ENCODE peak calls at places on chromosome 2, in four cellular contexts. One of them, this sample, is unnamed.
A peak's percentile ranks its signal among the peaks of the same experiment; 100 is the strongest.

GRCh38 chr2:15560988-15561573 is at the start of gene NBAS:
- DNase-seq in GM12878: peak; percentile 37
- DNase-seq in HepG2: peak; percentile 85
- DNase-seq in H1: peak; percentile 38
- DNase-seq in this sample: peak; percentile 81

GRCh38 chr2:233025706-233026105 is 6.8 kb upstream of the NEU2 start:
- DNase-seq in GM12878: no peak
- DNase-seq in HepG2: no peak
- DNase-seq in H1: no peak
- DNase-seq in this sample: no peak

GRCh38 chr2:40482091-40482490 is 30.2 kb upstream of the SLC8A1 start:
- DNase-seq in GM12878: no peak
- DNase-seq in HepG2: no peak
- DNase-seq in H1: no peak
- DNase-seq in this sample: no peak

GRCh38 chr2:36672199-36672598 is 24.3 kb upstream of the VIT start:
- DNase-seq in GM12878: no peak
- DNase-seq in HepG2: peak; percentile 52
- DNase-seq in H1: no peak
- DNase-seq in this sample: no peak

GRCh38 chr2:9737053-9737875 is 106.0 kb upstream of the TAF1B start:
- DNase-seq in GM12878: no peak
- DNase-seq in HepG2: peak; percentile 37
- DNase-seq in H1: no peak
- DNase-seq in this sample: no peak

GRCh38 chr2:11123856-11124759 is 31.2 kb upstream of the SLC66A3 start:
- DNase-seq in GM12878: no peak
- DNase-seq in HepG2: peak; percentile 43
- DNase-seq in H1: peak; percentile 47
- DNase-seq in this sample: peak; percentile 66

GRCh38 chr2:181231886-181232644 is 225.1 kb upstream of the ITGA4 start:
- DNase-seq in GM12878: no peak
- DNase-seq in HepG2: no peak
- DNase-seq in H1: no peak
- DNase-seq in this sample: no peak

GRCh38 chr2:222423632-222424280 is 587 bp upstream of the SGPP2 start:
- DNase-seq in GM12878: peak; percentile 82
- DNase-seq in HepG2: no peak
- DNase-seq in H1: no peak
- DNase-seq in this sample: no peak

GRCh38 chr2:17427401-17427800 is 90.8 kb downstream of the RAD51AP2 start:
- DNase-seq in GM12878: no peak
- DNase-seq in HepG2: no peak
- DNase-seq in H1: no peak
- DNase-seq in this sample: no peak

DNA sequence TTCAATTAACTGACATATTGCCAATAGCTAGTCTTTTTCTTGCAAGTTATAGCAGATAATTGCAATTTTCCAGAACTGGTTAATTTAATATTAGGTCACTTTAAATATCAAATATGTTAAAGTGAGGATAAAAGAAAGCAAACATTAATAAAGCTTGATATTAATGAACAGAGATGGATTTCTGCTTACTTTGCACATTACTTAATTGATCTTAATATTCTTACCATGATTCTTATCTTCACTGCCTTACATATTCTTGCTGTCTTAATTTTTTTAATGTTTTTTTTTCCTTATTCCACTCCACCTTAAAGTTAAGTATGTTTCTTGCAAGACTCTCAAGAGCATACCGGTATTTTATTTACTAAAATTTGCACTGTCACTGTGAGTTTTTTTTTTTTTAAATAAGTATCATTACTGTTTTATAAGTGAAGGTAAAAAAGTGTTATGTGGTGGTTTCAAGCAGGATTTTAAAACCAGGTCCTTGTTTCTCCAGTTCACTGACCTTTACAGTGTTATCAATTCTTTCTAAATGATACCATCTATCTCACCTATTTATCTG is 33.9 kb downstream of the PPP3R1 start:
- DNase-seq in GM12878: no peak
- DNase-seq in HepG2: no peak
- DNase-seq in H1: no peak
- DNase-seq in this sample: no peak
- H3K4me1 ChIP-seq in GM12878: peaks cover 43% of the 10 kb centered on the region
- H3K4me1 ChIP-seq in HepG2: peaks cover 25% of the 10 kb centered on the region
- H3K4me1 ChIP-seq in H1: no peaks in the 10 kb centered on the region
- H3K4me1 ChIP-seq in this sample: no peaks in the 10 kb centered on the region

GRCh38 chr2:98484121-98484557 is 39.5 kb downstream of the INPP4A start:
- DNase-seq in GM12878: no peak
- DNase-seq in HepG2: peak; percentile 80
- DNase-seq in H1: no peak
- DNase-seq in this sample: no peak

GRCh38 chr2:98482362-98482761 is 37.7 kb downstream of the INPP4A start:
- DNase-seq in GM12878: no peak
- DNase-seq in HepG2: no peak
- DNase-seq in H1: no peak
- DNase-seq in this sample: no peak

GRCh38 chr2:98484652-98485452 is 40.2 kb downstream of the INPP4A start:
- DNase-seq in GM12878: no peak
- DNase-seq in HepG2: no peak
- DNase-seq in H1: no peak
- DNase-seq in this sample: no peak

GRCh38 chr2:98485453-98485755 is 40.7 kb downstream of the INPP4A start:
- DNase-seq in GM12878: no peak
- DNase-seq in HepG2: no peak
- DNase-seq in H1: no peak
- DNase-seq in this sample: no peak

DNA sequence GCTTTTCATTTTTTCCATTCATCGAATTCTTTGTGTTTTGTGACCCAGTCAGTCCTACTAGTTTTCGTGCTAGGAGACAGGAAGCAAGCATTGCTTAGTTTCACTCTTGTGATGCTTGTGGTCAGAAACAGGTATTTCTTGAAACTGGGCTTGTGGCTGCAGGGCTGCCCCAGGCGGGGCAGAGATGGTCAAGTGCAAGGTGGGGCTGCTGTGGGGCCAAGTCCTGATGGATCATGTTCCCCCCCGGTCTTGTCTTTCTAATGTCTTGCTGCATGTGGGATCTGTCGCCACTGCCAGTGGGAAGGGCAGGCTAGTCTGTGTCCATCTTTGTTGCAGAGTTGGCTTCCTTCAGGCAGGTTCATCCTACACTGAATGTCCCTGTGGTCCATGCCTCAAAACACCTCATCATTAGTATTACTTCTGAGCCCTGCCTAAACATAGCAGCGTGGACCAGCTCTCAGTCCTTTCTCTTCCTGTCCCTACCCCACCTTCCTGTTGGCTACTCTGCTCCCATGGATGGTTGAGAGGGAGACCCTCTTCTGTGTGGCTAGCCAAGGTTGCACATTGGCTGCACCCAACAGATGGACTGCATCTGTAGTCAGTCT is 38.7 kb downstream of the INPP4A start:
- DNase-seq in GM12878: peak; percentile 88
- DNase-seq in HepG2: no peak
- DNase-seq in H1: no peak
- DNase-seq in this sample: no peak
- TF ChIP-seq SUZ12 in GM12878: no peak
- TF ChIP-seq SUZ12 in HepG2: no peak
- TF ChIP-seq SUZ12 in H1: no peak
- TF ChIP-seq SUZ12 in this sample: no peak

GRCh38 chr2:237486819-237487448 is at the start of gene MLPH:
- DNase-seq in GM12878: no peak
- DNase-seq in HepG2: no peak
- DNase-seq in H1: no peak
- DNase-seq in this sample: no peak
- H3K4me3 ChIP-seq in GM12878: no peak within 1 kb of the TSS
- H3K4me3 ChIP-seq in HepG2: no peak within 1 kb of the TSS
- H3K4me3 ChIP-seq in H1: peak within 1 kb of the TSS; percentile 53
- H3K4me3 ChIP-seq in this sample: peak within 1 kb of the TSS; percentile 62

DNA sequence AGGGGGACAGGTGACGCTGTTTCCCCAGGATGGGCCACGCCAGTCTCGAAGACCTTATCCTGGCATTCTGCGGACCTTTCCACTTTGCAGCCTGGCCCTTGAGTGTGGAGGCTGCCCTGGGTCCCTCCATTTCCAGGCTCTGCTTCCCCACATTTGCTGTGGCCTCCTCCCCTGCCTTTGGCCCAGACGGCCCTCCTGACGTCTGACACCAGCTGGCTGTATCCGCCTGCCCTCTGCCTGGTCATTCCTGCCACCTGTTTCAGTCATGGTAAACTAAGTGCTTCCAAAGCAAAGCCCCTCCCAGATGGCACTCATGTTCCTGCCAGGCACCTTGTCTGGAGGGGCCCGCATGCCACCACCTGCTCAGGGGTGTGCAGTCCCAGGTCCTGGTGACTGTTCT is 95.1 kb downstream of the ASB1 start:
- DNase-seq in GM12878: no peak
- DNase-seq in HepG2: no peak
- DNase-seq in H1: no peak
- DNase-seq in this sample: no peak
- H3K4me1 ChIP-seq in GM12878: no peaks in the 10 kb centered on the region
- H3K4me1 ChIP-seq in HepG2: peaks cover 42% of the 10 kb centered on the region
- H3K4me1 ChIP-seq in H1: no peaks in the 10 kb centered on the region
- H3K4me1 ChIP-seq in this sample: peaks cover 6% of the 10 kb centered on the region

DNA sequence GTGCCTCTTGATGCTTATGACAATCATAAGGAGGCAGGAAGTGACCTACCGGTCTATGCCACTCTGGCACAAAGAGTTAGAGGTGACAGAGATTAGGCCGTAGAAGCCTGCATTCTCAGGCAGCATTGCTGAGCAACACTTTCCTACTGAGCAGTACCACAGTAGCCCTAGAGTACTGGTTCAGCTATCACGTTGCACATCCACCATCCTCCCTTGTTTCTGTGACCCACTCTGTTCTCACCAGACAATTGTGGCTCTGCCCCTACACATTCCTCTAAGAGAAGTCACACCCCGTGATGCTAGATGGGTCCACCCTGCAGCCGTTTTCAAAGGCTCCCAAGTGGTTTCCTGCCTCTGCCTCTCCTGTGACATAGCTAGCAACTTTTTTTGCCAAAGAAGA is 22.6 kb upstream of the SUCLG1 start:
- DNase-seq in GM12878: no peak
- DNase-seq in HepG2: no peak
- DNase-seq in H1: no peak
- DNase-seq in this sample: no peak
- TF ChIP-seq SUZ12 in GM12878: no peak
- TF ChIP-seq SUZ12 in HepG2: no peak
- TF ChIP-seq SUZ12 in H1: no peak
- TF ChIP-seq SUZ12 in this sample: no peak

GRCh38 chr2:65431417-65432226 is 777 bp downstream of the SPRED2 start:
- DNase-seq in GM12878: no peak
- DNase-seq in HepG2: peak; percentile 37
- DNase-seq in H1: no peak
- DNase-seq in this sample: no peak
- H3K4me3 ChIP-seq in GM12878: peak overlapping the region; percentile 80
- H3K4me3 ChIP-seq in HepG2: peak overlapping the region; percentile 98
- H3K4me3 ChIP-seq in H1: peak overlapping the region; percentile 61
- H3K4me3 ChIP-seq in this sample: peak overlapping the region; percentile 68